ENCODE peak calls at places on chromosomes 5 and 9, in six cellular contexts. One of them, this sample, is unnamed.

GRCh38 chr9:35675732-35676392 is 2.1 kb downstream of the CA9 start:
- DNase-seq in astrocyte: no peak
- DNase-seq in uterus: no peak
- DNase-seq in GM23248: peak; percentile 43
- DNase-seq in CD8-positive, alpha-beta memory T cell: peak; percentile 25
- DNase-seq in adipocyte: peak; percentile 50
- DNase-seq in this sample: no peak

GRCh38 chr5:117945261-117945660 is 1043.1 kb downstream of the DTWD2 start:
- DNase-seq in astrocyte: no peak
- DNase-seq in uterus: no peak
- DNase-seq in GM23248: no peak
- DNase-seq in CD8-positive, alpha-beta memory T cell: no peak
- DNase-seq in adipocyte: no peak
- DNase-seq in this sample: no peak

GRCh38 chr9:79765466-79765865 is 193.7 kb downstream of the TLE4 start:
- DNase-seq in astrocyte: peak; percentile 75
- DNase-seq in uterus: no peak
- DNase-seq in GM23248: no peak
- DNase-seq in CD8-positive, alpha-beta memory T cell: no peak
- DNase-seq in adipocyte: no peak
- DNase-seq in this sample: no peak

GRCh38 chr5:172133359-172134029 is 54.5 kb downstream of the STK10 start:
- DNase-seq in astrocyte: peak; percentile 95
- DNase-seq in uterus: no peak
- DNase-seq in GM23248: peak; percentile 99
- DNase-seq in CD8-positive, alpha-beta memory T cell: no peak
- DNase-seq in adipocyte: peak; percentile 69
- DNase-seq in this sample: no peak

GRCh38 chr9:23824241-23825142 is 1.5 kb downstream of the ELAVL2 start:
- DNase-seq in astrocyte: peak; percentile 13
- DNase-seq in uterus: no peak
- DNase-seq in GM23248: peak; percentile 28
- DNase-seq in CD8-positive, alpha-beta memory T cell: no peak
- DNase-seq in adipocyte: peak; percentile 65
- DNase-seq in this sample: no peak

GRCh38 chr5:78367318-78367991 is 7.0 kb downstream of the SCAMP1 start:
- DNase-seq in astrocyte: no peak
- DNase-seq in uterus: no peak
- DNase-seq in GM23248: no peak
- DNase-seq in CD8-positive, alpha-beta memory T cell: no peak
- DNase-seq in adipocyte: no peak
- DNase-seq in this sample: no peak

GRCh38 chr5:181187500-181188213 is 17.3 kb downstream of the TRIM7 start:
- DNase-seq in astrocyte: peak; percentile 76
- DNase-seq in uterus: peak; percentile 83
- DNase-seq in GM23248: peak; percentile 86
- DNase-seq in CD8-positive, alpha-beta memory T cell: peak; percentile 22
- DNase-seq in adipocyte: peak; percentile 91
- DNase-seq in this sample: no peak

GRCh38 chr9:85038824-85039540 is 369.5 kb downstream of the NTRK2 start:
- DNase-seq in astrocyte: peak; percentile 73
- DNase-seq in uterus: no peak
- DNase-seq in GM23248: no peak
- DNase-seq in CD8-positive, alpha-beta memory T cell: no peak
- DNase-seq in adipocyte: no peak
- DNase-seq in this sample: no peak

GRCh38 chr5:88806338-88806737 is 76.6 kb downstream of the MEF2C start:
- DNase-seq in astrocyte: no peak
- DNase-seq in uterus: no peak
- DNase-seq in GM23248: no peak
- DNase-seq in CD8-positive, alpha-beta memory T cell: no peak
- DNase-seq in adipocyte: no peak
- DNase-seq in this sample: no peak

GRCh38 chr9:14887149-14887548 is 23.1 kb downstream of the FREM1 start:
- DNase-seq in astrocyte: no peak
- DNase-seq in uterus: no peak
- DNase-seq in GM23248: no peak
- DNase-seq in CD8-positive, alpha-beta memory T cell: no peak
- DNase-seq in adipocyte: no peak
- DNase-seq in this sample: no peak

GRCh38 chr9:71890042-71890680 is 20.8 kb downstream of the ABHD17B start:
- DNase-seq in astrocyte: no peak
- DNase-seq in uterus: no peak
- DNase-seq in GM23248: no peak
- DNase-seq in CD8-positive, alpha-beta memory T cell: no peak
- DNase-seq in adipocyte: no peak
- DNase-seq in this sample: no peak
- H3K9me3 ChIP-seq in astrocyte: no peaks in the 10 kb centered on the region
- H3K9me3 ChIP-seq in uterus: no peaks in the 10 kb centered on the region
- H3K9me3 ChIP-seq in GM23248: no peaks in the 10 kb centered on the region
- H3K9me3 ChIP-seq in CD8-positive, alpha-beta memory T cell: no peaks in the 10 kb centered on the region
- H3K9me3 ChIP-seq in adipocyte: no peaks in the 10 kb centered on the region
- H3K9me3 ChIP-seq in this sample: no peaks in the 10 kb centered on the region

DNA sequence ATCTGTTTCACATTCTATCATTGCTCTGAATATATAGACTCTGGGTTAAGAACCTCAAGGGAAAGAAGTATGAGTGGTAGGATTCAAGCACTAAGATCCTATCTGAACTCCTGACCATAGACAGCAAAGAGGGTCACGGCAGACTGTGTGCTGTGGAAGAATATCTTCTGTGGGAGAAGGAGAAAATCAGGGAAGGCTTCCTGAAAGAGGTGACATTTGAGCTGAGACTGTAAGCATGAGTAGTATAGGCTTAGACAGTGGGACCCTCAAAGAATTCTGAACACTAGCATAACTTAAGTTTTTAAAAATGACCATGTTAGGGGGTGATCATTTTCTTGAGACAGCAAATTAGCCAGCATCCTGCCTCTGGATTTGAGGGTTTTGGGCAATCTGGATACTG is 3.9 kb downstream of the FRRS1L start:
- DNase-seq in astrocyte: no peak
- DNase-seq in uterus: no peak
- DNase-seq in GM23248: no peak
- DNase-seq in CD8-positive, alpha-beta memory T cell: no peak
- DNase-seq in adipocyte: no peak
- DNase-seq in this sample: no peak
- H3K9me3 ChIP-seq in astrocyte: no peaks in the 10 kb centered on the region
- H3K9me3 ChIP-seq in uterus: no peaks in the 10 kb centered on the region
- H3K9me3 ChIP-seq in GM23248: no peaks in the 10 kb centered on the region
- H3K9me3 ChIP-seq in CD8-positive, alpha-beta memory T cell: no peaks in the 10 kb centered on the region
- H3K9me3 ChIP-seq in adipocyte: peaks cover 15% of the 10 kb centered on the region
- H3K9me3 ChIP-seq in this sample: no peaks in the 10 kb centered on the region

GRCh38 chr9:93276973-93277372 is 93.0 kb downstream of the WNK2 start:
- DNase-seq in astrocyte: no peak
- DNase-seq in uterus: no peak
- DNase-seq in GM23248: no peak
- DNase-seq in CD8-positive, alpha-beta memory T cell: no peak
- DNase-seq in adipocyte: no peak
- DNase-seq in this sample: no peak
- H3K9me3 ChIP-seq in astrocyte: no peaks in the 10 kb centered on the region
- H3K9me3 ChIP-seq in uterus: no peaks in the 10 kb centered on the region
- H3K9me3 ChIP-seq in GM23248: no peaks in the 10 kb centered on the region
- H3K9me3 ChIP-seq in CD8-positive, alpha-beta memory T cell: no peaks in the 10 kb centered on the region
- H3K9me3 ChIP-seq in adipocyte: peaks cover 8% of the 10 kb centered on the region
- H3K9me3 ChIP-seq in this sample: peaks cover under 1% of the 10 kb centered on the region

GRCh38 chr9:138117101-138117750 is 239.6 kb downstream of the CACNA1B start:
- DNase-seq in astrocyte: no peak
- DNase-seq in uterus: no peak
- DNase-seq in GM23248: no peak
- DNase-seq in CD8-positive, alpha-beta memory T cell: no peak
- DNase-seq in adipocyte: no peak
- DNase-seq in this sample: no peak

GRCh38 chr9:138118601-138119071 is 241.1 kb downstream of the CACNA1B start:
- DNase-seq in astrocyte: no peak
- DNase-seq in uterus: no peak
- DNase-seq in GM23248: no peak
- DNase-seq in CD8-positive, alpha-beta memory T cell: no peak
- DNase-seq in adipocyte: no peak
- DNase-seq in this sample: no peak

GRCh38 chr9:138116521-138116920 is 238.9 kb downstream of the CACNA1B start:
- DNase-seq in astrocyte: no peak
- DNase-seq in uterus: no peak
- DNase-seq in GM23248: no peak
- DNase-seq in CD8-positive, alpha-beta memory T cell: no peak
- DNase-seq in adipocyte: no peak
- DNase-seq in this sample: no peak

GRCh38 chr9:138119202-138120027 is 241.8 kb downstream of the CACNA1B start:
- DNase-seq in astrocyte: no peak
- DNase-seq in uterus: no peak
- DNase-seq in GM23248: no peak
- DNase-seq in CD8-positive, alpha-beta memory T cell: no peak
- DNase-seq in adipocyte: no peak
- DNase-seq in this sample: no peak

GRCh38 chr9:138117836-138118235 is 240.3 kb downstream of the CACNA1B start:
- DNase-seq in astrocyte: no peak
- DNase-seq in uterus: no peak
- DNase-seq in GM23248: no peak
- DNase-seq in CD8-positive, alpha-beta memory T cell: no peak
- DNase-seq in adipocyte: no peak
- DNase-seq in this sample: no peak
- H3K9me3 ChIP-seq in astrocyte: peaks cover 10% of the 10 kb centered on the region
- H3K9me3 ChIP-seq in uterus: no peaks in the 10 kb centered on the region
- H3K9me3 ChIP-seq in GM23248: no peaks in the 10 kb centered on the region
- H3K9me3 ChIP-seq in CD8-positive, alpha-beta memory T cell: no peaks in the 10 kb centered on the region
- H3K9me3 ChIP-seq in adipocyte: no peaks in the 10 kb centered on the region
- H3K9me3 ChIP-seq in this sample: no peaks in the 10 kb centered on the region